ENCODE peak calls at places on chromosome 13, in six cellular contexts. B, W, P, Z, E and A are unnamed samples.
A peak's percentile ranks its signal among the peaks of the same experiment; 100 is the strongest.

GRCh38 chr13:105272660-105273631 is 1262.5 kb downstream of the EFNB2 start:
- DNase-seq in B (peak; percentile 84), W (no peak), P (no peak), Z (no peak), E (no peak), A (peak; percentile 41)

GRCh38 chr13:67416047-67416925 is 186.2 kb upstream of the PCDH9 start:
- DNase-seq in B (no peak), W (no peak), P (peak; percentile 28), Z (no peak), E (no peak), A (no peak)

GRCh38 chr13:26562538-26562890 is 5.0 kb downstream of the WASF3 start:
- DNase-seq in B (no peak), W (no peak), P (no peak), Z (no peak), E (no peak), A (no peak)

GRCh38 chr13:99432637-99433542 is 68.4 kb upstream of the TM9SF2 start:
- DNase-seq in B (peak; percentile 67), W (peak; percentile 83), P (peak; percentile 83), Z (peak; percentile 88), E (peak; percentile 93), A (peak; percentile 90)

GRCh38 chr13:104949840-104950805 is 1585.3 kb downstream of the EFNB2 start:
- DNase-seq in B (no peak), W (no peak), P (no peak), Z (no peak), E (no peak), A (no peak)

GRCh38 chr13:51856998-51857397 is 4.8 kb upstream of the CCDC70 start:
- DNase-seq in B (no peak), W (no peak), P (no peak), Z (no peak), E (no peak), A (no peak)

GRCh38 chr13:32390048-32390447 is 37.9 kb downstream of the N4BP2L1 start:
- DNase-seq in B (no peak), W (no peak), P (no peak), Z (no peak), E (no peak), A (no peak)

GRCh38 chr13:31945202-31945978 is 86.2 kb upstream of the FRY start:
- DNase-seq in B (peak; percentile 68), W (no peak), P (peak; percentile 84), Z (no peak), E (no peak), A (peak; percentile 78)

GRCh38 chr13:67736646-67737420 is 506.7 kb upstream of the PCDH9 start:
- DNase-seq in B (peak; percentile 10), W (no peak), P (no peak), Z (no peak), E (no peak), A (no peak)

GRCh38 chr13:99295488-99296252 is 11.5 kb downstream of the GPR183 start:
- DNase-seq in B (no peak), W (no peak), P (no peak), Z (no peak), E (no peak), A (no peak)

GRCh38 chr13:63085851-63086250 is 1670.2 kb upstream of the PCDH20 start:
- DNase-seq in B (no peak), W (no peak), P (no peak), Z (no peak), E (no peak), A (no peak)

GRCh38 chr13:74871671-74872070 is 610.3 kb downstream of the TBC1D4 start:
- DNase-seq in B (no peak), W (no peak), P (no peak), Z (no peak), E (no peak), A (no peak)

GRCh38 chr13:23570931-23571330 is 719 bp downstream of the TNFRSF19 start:
- DNase-seq in B (no peak), W (no peak), P (no peak), Z (no peak), E (no peak), A (no peak)

GRCh38 chr13:109720758-109721184 is 65.6 kb downstream of the IRS2 start:
- DNase-seq in B (no peak), W (no peak), P (no peak), Z (no peak), E (no peak), A (no peak)

GRCh38 chr13:23760000-23760399 is 129.2 kb downstream of the MIPEP start:
- DNase-seq in B (no peak), W (no peak), P (no peak), Z (no peak), E (no peak), A (no peak)

GRCh38 chr13:20359335-20359734 is 127.2 kb upstream of the GJB6 start:
- DNase-seq in B (no peak), W (no peak), P (no peak), Z (no peak), E (no peak), A (no peak)

GRCh38 chr13:60143775-60144174 is 20.0 kb downstream of the DIAPH3 start:
- DNase-seq in B (no peak), W (no peak), P (no peak), Z (no peak), E (no peak), A (no peak)

GRCh38 chr13:45381196-45381595 is 37.0 kb downstream of the SLC25A30 start:
- DNase-seq in B (no peak), W (no peak), P (no peak), Z (no peak), E (no peak), A (no peak)

GRCh38 chr13:113547248-113547971 is 37.1 kb upstream of the TFDP1 start:
- DNase-seq in B (no peak), W (no peak), P (no peak), Z (no peak), E (no peak), A (peak; percentile 13)

GRCh38 chr13:37058801-37059135 is 720 bp downstream of the SUPT20H start:
- DNase-seq in B (peak; percentile 36), W (no peak), P (no peak), Z (no peak), E (peak; percentile 35), A (no peak)

GRCh38 chr13:36736119-36736726 is 62.4 kb downstream of the SERTM1 start:
- DNase-seq in B (peak; percentile 24), W (no peak), P (no peak), Z (no peak), E (peak; percentile 44), A (no peak)

GRCh38 chr13:50387124-50387581 is 371.9 kb downstream of the KCNRG start:
- DNase-seq in B (no peak), W (no peak), P (peak; percentile 82), Z (no peak), E (peak; percentile 37), A (peak; percentile 59)

GRCh38 chr13:19663416-19663979 is 30.0 kb downstream of the MPHOSPH8 start:
- DNase-seq in B (no peak), W (no peak), P (no peak), Z (no peak), E (no peak), A (no peak)

GRCh38 chr13:112241288-112241687 is 134.9 kb upstream of the SPACA7 start:
- DNase-seq in B (no peak), W (no peak), P (no peak), Z (no peak), E (no peak), A (no peak)

GRCh38 chr13:100646030-100646673 is 28.4 kb downstream of the TMTC4 start:
- DNase-seq in B (peak; percentile 15), W (no peak), P (no peak), Z (no peak), E (no peak), A (no peak)

GRCh38 chr13:35475960-35476943 is at the start of gene MAB21L1:
- DNase-seq in B (peak; percentile 45), W (no peak), P (peak; percentile 84), Z (peak; percentile 30), E (peak; percentile 9), A (no peak)

GRCh38 chr13:35818577-35819165 is 312.5 kb downstream of the DCLK1 start:
- DNase-seq in B (peak; percentile 37), W (no peak), P (no peak), Z (no peak), E (no peak), A (no peak)